ENCODE peak calls at places on chromosomes 1 and 21, in nine cellular contexts. T is left ventricle myocardium inferior; X is tibial artery; B is cardiac muscle cell; P is SJSA1; Q is aorta; F is breast epithelium; M is HAP-1; L is CD8-positive, alpha-beta T cell. C is an unnamed sample. For H3K4me1, the result is how much of the 10 kb centered on the place peaks cover.

GRCh38 chr1:41221995-41222991 is 19.8 kb downstream of the SCMH1 start:
- DNase-seq in X (no peak), L (no peak), F (no peak), Q (no peak), M (no peak), P (no peak), T (no peak), B (peak), C (no peak)

GRCh38 chr21:44911384-44912157 is 9.1 kb downstream of the ITGB2 start:
- DNase-seq in P (peak), F (peak), X (peak), B (no peak), Q (peak), M (no peak), T (peak), L (peak), C (peak)

GRCh38 chr1:165773324-165773965 is 4.8 kb upstream of the TMCO1 start:
- DNase-seq in F (no peak), B (peak), L (no peak), Q (no peak), M (no peak), P (peak), T (no peak), X (no peak), C (no peak)

GRCh38 chr1:46405204-46405555 is 11.1 kb downstream of the FAAH start:
- DNase-seq in L (no peak), Q (no peak), M (no peak), F (no peak), X (no peak), B (no peak), T (no peak), P (no peak), C (no peak)

GRCh38 chr1:27992271-27992670 is 32.5 kb downstream of the XKR8 start:
- DNase-seq in Q (no peak), P (no peak), L (peak), F (no peak), X (no peak), T (no peak), M (no peak), B (no peak), C (peak)

GRCh38 chr1:205791568-205792180 is 16.4 kb upstream of the RAB29 start:
- DNase-seq in T (peak), P (peak), X (peak), B (peak), F (no peak), Q (peak), L (peak), M (peak), C (peak)

GRCh38 chr1:63122051-63122450 is 200.3 kb upstream of the FOXD3 start:
- DNase-seq in M (no peak), L (no peak), P (no peak), Q (no peak), B (no peak), T (no peak), F (no peak), X (no peak), C (no peak)

GRCh38 chr1:230572121-230573083 is 69.9 kb upstream of the COG2 start:
- DNase-seq in X (no peak), B (peak), Q (peak), M (no peak), T (no peak), P (no peak), L (no peak), F (no peak), C (no peak)

GRCh38 chr21:45109831-45110492 is 35.6 kb downstream of the ADARB1 start:
- DNase-seq in M (no peak), L (peak), B (no peak), T (no peak), X (no peak), P (peak), Q (no peak), F (no peak), C (peak)

GRCh38 chr1:84809023-84809422 is 84.0 kb downstream of the LPAR3 start:
- DNase-seq in T (no peak), Q (no peak), P (no peak), L (no peak), X (no peak), F (no peak), M (no peak), B (no peak), C (no peak)

GRCh38 chr1:111361761-111362160 is 65.8 kb downstream of the OVGP1 start:
- DNase-seq in L (no peak), T (no peak), Q (no peak), P (no peak), X (no peak), M (no peak), F (no peak), B (no peak), C (no peak)

GRCh38 chr1:224580006-224580405 is 36.1 kb upstream of the CNIH3 start:
- DNase-seq in P (no peak), Q (no peak), L (no peak), F (no peak), T (no peak), M (no peak), X (no peak), B (no peak), C (no peak)

GRCh38 chr1:162299018-162299417 is 77.6 kb downstream of the SPATA46 start:
- DNase-seq in M (no peak), L (no peak), T (no peak), B (no peak), X (no peak), F (no peak), Q (no peak), P (no peak), C (no peak)

GRCh38 chr1:163072658-163073057 is 3.5 kb downstream of the RGS4 start:
- DNase-seq in X (no peak), P (no peak), F (no peak), Q (no peak), M (no peak), B (no peak), L (no peak), T (no peak), C (no peak)

GRCh38 chr1:198892065-198892464 is 253.2 kb downstream of the PTPRC start:
- DNase-seq in P (peak), L (no peak), M (no peak), F (no peak), B (peak), Q (no peak), X (no peak), T (no peak), C (no peak)

GRCh38 chr1:96473791-96474452 is 247.7 kb upstream of the PTBP2 start:
- DNase-seq in B (peak), F (no peak), P (peak), L (no peak), M (peak), T (no peak), Q (no peak), X (no peak), C (no peak)

GRCh38 chr21:26409735-26410134 is 163.4 kb downstream of the CYYR1 start:
- DNase-seq in T (no peak), F (no peak), Q (no peak), B (no peak), L (no peak), P (no peak), M (no peak), X (no peak), C (no peak)

GRCh38 chr1:2166254-2166653 is 28.3 kb downstream of the FAAP20 start:
- DNase-seq in F (no peak), Q (no peak), L (no peak), M (no peak), P (no peak), B (no peak), T (no peak), X (no peak), C (no peak)

GRCh38 chr1:204894031-204894430 is 23.4 kb downstream of the NFASC start:
- DNase-seq in L (no peak), T (no peak), X (no peak), M (no peak), P (no peak), F (no peak), B (no peak), Q (no peak), C (no peak)

GRCh38 chr1:209230319-209230718 is 353.2 kb upstream of the CAMK1G start:
- DNase-seq in F (no peak), L (no peak), M (no peak), B (no peak), Q (no peak), T (no peak), P (no peak), X (no peak), C (no peak)

GRCh38 chr1:16921391-16922185 is at the start of gene CROCC:
- DNase-seq in T (peak), M (peak), F (no peak), B (peak), L (peak), Q (peak), P (no peak), X (no peak), C (no peak)

GRCh38 chr1:21852282-21853129 is 40.4 kb downstream of the LDLRAD2 start:
- DNase-seq in X (no peak), L (no peak), B (no peak), F (no peak), Q (no peak), M (no peak), T (no peak), P (no peak), C (no peak)

GRCh38 chr1:192131914-192132313 is 26.3 kb upstream of the RGS18 start:
- DNase-seq in P (no peak), X (no peak), Q (no peak), F (no peak), L (no peak), M (no peak), T (no peak), B (no peak), C (no peak)

GRCh38 chr1:162381941-162382750 is 618 bp downstream of the C1orf226 start:
- DNase-seq in F (no peak), B (no peak), M (no peak), X (no peak), T (no peak), Q (no peak), P (no peak), L (no peak), C (no peak)

GRCh38 chr1:226675720-226676357 is 63.2 kb downstream of the ITPKB start:
- DNase-seq in F (no peak), B (no peak), X (no peak), P (no peak), T (no peak), L (no peak), M (no peak), Q (no peak), C (no peak)

GRCh38 chr1:155127105-155127671 is 488 bp upstream of the EFNA1 start:
- DNase-seq in F (peak), L (no peak), P (peak), B (peak), X (peak), Q (peak), T (peak), M (peak), C (no peak)

GRCh38 chr1:81832573-81832972 is 31.8 kb downstream of the ADGRL2 start:
- DNase-seq in B (peak), L (no peak), P (peak), F (no peak), M (no peak), X (no peak), Q (peak), T (no peak), C (no peak)

GRCh38 chr21:45234906-45235305 is 52.8 kb downstream of the POFUT2 start:
- DNase-seq in L (no peak), B (no peak), M (no peak), P (no peak), X (no peak), Q (no peak), T (no peak), F (no peak), C (no peak)

GRCh38 chr1:1617925-1618324 is 2.6 kb downstream of the MIB2 start:
- DNase-seq in B (no peak), L (no peak), M (no peak), T (no peak), Q (peak), F (no peak), X (no peak), P (no peak), C (no peak)

GRCh38 chr1:153945795-153946621 is 510 bp downstream of the DENND4B start:
- DNase-seq in B (peak), T (peak), M (peak), X (peak), F (peak), P (peak), Q (peak), L (peak), C (peak)

GRCh38 chr1:176604461-176604860 is 141.5 kb downstream of the PAPPA2 start:
- DNase-seq in X (no peak), F (no peak), P (no peak), Q (no peak), B (no peak), M (no peak), T (no peak), L (no peak), C (no peak)

GRCh38 chr1:173852105-173852504 is 15.7 kb downstream of the GAS5 start:
- DNase-seq in M (no peak), Q (no peak), P (peak), L (no peak), B (no peak), F (no peak), X (no peak), T (no peak), C (no peak)

GRCh38 chr1:53549287-53549686 is 90.1 kb downstream of the DMRTB1 start:
- DNase-seq in L (no peak), P (no peak), T (no peak), Q (no peak), M (no peak), B (peak), F (no peak), X (no peak), C (no peak)

GRCh38 chr1:22576148-22576544 is 12.9 kb downstream of the EPHA8 start:
- DNase-seq in F (no peak), L (no peak), M (no peak), Q (no peak), B (no peak), X (no peak), T (no peak), P (no peak), C (no peak)

GRCh38 chr1:92299477-92300125 is 742 bp downstream of the RPAP2 start:
- DNase-seq in P (no peak), X (no peak), L (no peak), Q (no peak), T (no peak), F (no peak), B (no peak), M (no peak), C (no peak)

GRCh38 chr1:31872658-31873636 is 57.1 kb upstream of the SPOCD1 start:
- DNase-seq in X (no peak), Q (no peak), L (no peak), F (no peak), T (no peak), B (peak), P (no peak), M (peak), C (peak)

GRCh38 chr1:220045356-220046051 is 801 bp downstream of the EPRS1 start:
- DNase-seq in X (no peak), L (no peak), Q (no peak), P (no peak), M (peak), F (no peak), T (no peak), B (no peak), C (peak)

GRCh38 chr1:85617582-85618237 is 37.1 kb downstream of the CCN1 start:
- DNase-seq in F (no peak), P (peak), T (no peak), L (no peak), Q (no peak), M (no peak), B (peak), X (no peak), C (no peak)

DNA sequence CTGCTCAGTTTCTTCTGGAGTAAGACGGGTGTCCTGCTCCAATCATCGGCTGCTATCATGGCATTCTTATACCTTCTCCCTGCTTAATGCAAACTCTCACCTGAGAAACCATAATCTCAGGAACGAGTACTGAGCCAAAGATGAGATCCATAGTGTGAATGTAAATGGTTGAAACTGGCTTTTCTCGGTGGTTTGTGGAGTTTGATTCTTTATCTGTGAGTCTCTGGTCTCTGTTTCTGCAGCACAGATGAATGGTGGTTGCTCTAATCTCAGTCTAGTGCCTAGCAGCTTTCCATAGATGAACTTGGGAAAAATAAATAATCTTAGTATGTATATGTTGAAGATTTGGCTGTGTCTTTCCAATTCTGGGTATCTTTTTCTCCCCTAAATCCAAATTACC is 274.4 kb downstream of the HHAT start:
- DNase-seq in X (no peak), P (no peak), Q (no peak), M (no peak), L (no peak), T (no peak), F (no peak), B (no peak), C (no peak)
- H3K4me1 ChIP-seq in X (under half), P (under half), Q (under half), M (under half), L (under half), T (under half), F (under half), B (under half), C (under half)

GRCh38 chr1:70085451-70085850 is 119.9 kb downstream of the LRRC40 start:
- DNase-seq in T (no peak), F (no peak), B (no peak), Q (no peak), L (no peak), M (no peak), P (no peak), X (no peak), C (no peak)
- H3K4me3 ChIP-seq in T (no peak), F (no peak), B (no peak), Q (no peak), L (no peak), M (no peak), P (no peak), X (no peak), C (no peak)

GRCh38 chr1:59696421-59697115 is 118.2 kb upstream of the HOOK1 start:
- DNase-seq in F (no peak), M (no peak), L (no peak), X (no peak), T (no peak), B (no peak), P (no peak), Q (no peak), C (no peak)
- H3K4me1 ChIP-seq in F (under half), M (under half), L (under half), X (under half), T (under half), B (under half), P (under half), Q (under half), C (under half)

GRCh38 chr1:3290438-3290837 is 164.0 kb upstream of the ARHGEF16 start:
- DNase-seq in L (no peak), M (no peak), X (no peak), F (no peak), T (no peak), Q (no peak), P (no peak), B (no peak), C (no peak)
- H3K4me3 ChIP-seq in L (no peak), M (no peak), X (no peak), F (no peak), T (no peak), Q (no peak), P (no peak), B (no peak), C (no peak)

DNA sequence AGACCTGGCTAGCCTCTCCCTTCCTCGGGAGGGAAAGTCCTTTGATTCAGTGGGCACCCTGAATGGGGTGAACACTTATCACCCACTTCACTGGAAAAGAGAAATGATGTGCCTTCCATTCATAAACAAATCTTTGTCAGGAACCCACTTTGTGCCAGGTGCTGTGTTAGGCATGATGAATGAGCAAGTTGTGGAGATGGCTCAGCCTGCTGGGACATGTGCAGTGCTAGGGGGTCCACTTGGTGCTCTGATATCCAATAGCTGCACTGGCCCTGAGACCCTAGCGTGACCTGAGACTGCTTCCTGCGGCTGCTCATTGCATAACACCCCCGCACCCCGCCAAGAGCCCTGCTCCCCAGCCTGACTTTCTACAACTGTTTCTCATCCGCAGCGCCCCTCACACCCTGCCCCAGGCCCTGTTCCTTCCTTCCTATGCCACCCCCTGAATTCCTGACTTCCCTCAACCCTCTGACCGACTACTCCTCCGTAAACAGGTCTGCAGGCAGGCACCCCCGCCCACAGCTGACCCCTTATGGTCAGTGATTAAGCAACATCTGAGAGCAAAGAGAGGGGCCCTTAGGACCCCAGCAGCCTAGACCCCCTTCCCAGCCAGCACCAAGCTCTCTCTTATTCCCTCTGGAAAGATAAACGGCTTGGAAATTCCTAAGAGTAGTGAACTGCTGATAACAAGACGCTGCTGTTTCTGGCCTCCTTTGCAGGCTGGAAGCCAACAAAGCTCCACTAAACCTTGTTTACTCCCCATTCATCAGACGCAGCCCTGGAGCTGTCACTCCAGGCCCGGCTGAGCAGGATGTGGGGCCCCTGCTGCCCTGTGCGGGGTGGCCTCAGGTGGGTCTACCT is 12.9 kb downstream of the CSRP1 start:
- DNase-seq in M (no peak), P (no peak), X (no peak), T (peak), F (no peak), B (peak), Q (no peak), L (no peak), C (no peak)
- H3K4me1 ChIP-seq in M (under half), P (under half), X (half or more), T (half or more), F (under half), B (half or more), Q (under half), L (under half), C (under half)

GRCh38 chr21:36964832-36965719 is 1.4 kb downstream of the HLCS start:
- DNase-seq in Q (no peak), M (no peak), T (no peak), L (no peak), P (no peak), X (no peak), B (no peak), F (no peak), C (no peak)
- H3K4me3 ChIP-seq in Q (peak), M (peak), T (peak), L (no peak), P (peak), X (peak), B (peak), F (peak), C (peak)

DNA sequence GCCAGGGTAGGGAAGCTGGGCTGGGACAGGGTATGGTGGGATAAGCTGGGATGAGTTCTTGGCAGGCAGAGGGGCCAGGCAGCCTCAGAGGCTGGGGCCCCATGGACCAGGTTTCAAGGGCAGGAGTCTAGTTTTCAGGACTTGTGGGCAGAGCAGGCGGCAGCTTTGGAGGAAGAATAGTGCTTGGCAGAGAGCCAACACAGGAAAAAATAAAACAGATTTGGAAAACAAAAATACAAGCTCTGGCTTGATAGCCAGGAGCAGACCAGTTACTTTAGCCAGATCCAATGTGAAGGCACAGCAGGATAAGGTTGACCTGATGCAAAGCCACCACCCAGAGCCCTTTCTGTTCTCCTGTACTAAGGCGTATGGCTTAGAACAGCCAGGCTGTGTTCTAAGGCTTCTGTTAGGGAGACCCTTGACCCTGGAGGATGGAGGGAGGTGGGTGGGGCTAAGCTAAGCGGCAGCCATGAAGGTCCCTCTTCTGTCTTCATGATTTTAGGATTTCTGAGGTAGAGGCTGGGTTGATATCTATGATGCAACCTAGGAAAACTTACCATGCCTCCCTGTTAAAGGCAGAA is 5.5 kb downstream of the TRAF5 start:
- DNase-seq in Q (no peak), T (no peak), B (no peak), P (no peak), L (no peak), F (no peak), X (no peak), M (no peak), C (no peak)
- H3K4me1 ChIP-seq in Q (under half), T (under half), B (under half), P (under half), L (half or more), F (under half), X (half or more), M (under half), C (half or more)

GRCh38 chr1:159900086-159900680 is at the start of gene CFAP45:
- DNase-seq in P (no peak), Q (peak), M (peak), B (peak), X (peak), F (peak), T (peak), L (no peak), C (no peak)
- H3K4me3 ChIP-seq in P (no peak), Q (no peak), M (no peak), B (no peak), X (peak), F (no peak), T (peak), L (no peak), C (no peak)